ENCODE peak calls at places on chromosomes 7 and 10, in five cellular contexts. One of them, this sample, is unnamed.

GRCh38 chr10:93039721-93040120 is 20.9 kb upstream of the CYP26C1 start:
- DNase-seq in central memory CD4-positive, alpha-beta T cell: no peak
- DNase-seq in left ventricle myocardium inferior: no peak
- DNase-seq in germinal center: peak
- DNase-seq in stimulated activated CD4-positive, alpha-beta T cell treated with anti-CD3 and anti-CD28 coated beads, Interleukin-2, amount 100 ng/mL, for 24 hours: no peak
- DNase-seq in this sample: no peak

GRCh38 chr7:87231715-87232114 is 12.2 kb upstream of the TMEM243 start:
- DNase-seq in central memory CD4-positive, alpha-beta T cell: no peak
- DNase-seq in left ventricle myocardium inferior: no peak
- DNase-seq in germinal center: no peak
- DNase-seq in stimulated activated CD4-positive, alpha-beta T cell treated with anti-CD3 and anti-CD28 coated beads, Interleukin-2, amount 100 ng/mL, for 24 hours: no peak
- DNase-seq in this sample: no peak

GRCh38 chr10:112701528-112702295 is 248.3 kb upstream of the TCF7L2 start:
- DNase-seq in central memory CD4-positive, alpha-beta T cell: no peak
- DNase-seq in left ventricle myocardium inferior: no peak
- DNase-seq in germinal center: no peak
- DNase-seq in stimulated activated CD4-positive, alpha-beta T cell treated with anti-CD3 and anti-CD28 coated beads, Interleukin-2, amount 100 ng/mL, for 24 hours: no peak
- DNase-seq in this sample: no peak

GRCh38 chr10:62046522-62047239 is 145.2 kb downstream of the ARID5B start:
- DNase-seq in central memory CD4-positive, alpha-beta T cell: no peak
- DNase-seq in left ventricle myocardium inferior: no peak
- DNase-seq in germinal center: no peak
- DNase-seq in stimulated activated CD4-positive, alpha-beta T cell treated with anti-CD3 and anti-CD28 coated beads, Interleukin-2, amount 100 ng/mL, for 24 hours: peak
- DNase-seq in this sample: no peak

GRCh38 chr7:73573791-73574190 is 4.6 kb downstream of the TBL2 start:
- DNase-seq in central memory CD4-positive, alpha-beta T cell: no peak
- DNase-seq in left ventricle myocardium inferior: no peak
- DNase-seq in germinal center: no peak
- DNase-seq in stimulated activated CD4-positive, alpha-beta T cell treated with anti-CD3 and anti-CD28 coated beads, Interleukin-2, amount 100 ng/mL, for 24 hours: no peak
- DNase-seq in this sample: no peak

GRCh38 chr10:35462491-35462934 is 126.2 kb downstream of the CCNY start:
- DNase-seq in central memory CD4-positive, alpha-beta T cell: no peak
- DNase-seq in left ventricle myocardium inferior: no peak
- DNase-seq in germinal center: no peak
- DNase-seq in stimulated activated CD4-positive, alpha-beta T cell treated with anti-CD3 and anti-CD28 coated beads, Interleukin-2, amount 100 ng/mL, for 24 hours: no peak
- DNase-seq in this sample: no peak

GRCh38 chr7:104891949-104892348 is 122.1 kb upstream of the KMT2E start:
- DNase-seq in central memory CD4-positive, alpha-beta T cell: no peak
- DNase-seq in left ventricle myocardium inferior: no peak
- DNase-seq in germinal center: no peak
- DNase-seq in stimulated activated CD4-positive, alpha-beta T cell treated with anti-CD3 and anti-CD28 coated beads, Interleukin-2, amount 100 ng/mL, for 24 hours: no peak
- DNase-seq in this sample: no peak

GRCh38 chr7:25060487-25061055 is 64.5 kb downstream of the CYCS start:
- DNase-seq in central memory CD4-positive, alpha-beta T cell: no peak
- DNase-seq in left ventricle myocardium inferior: no peak
- DNase-seq in germinal center: no peak
- DNase-seq in stimulated activated CD4-positive, alpha-beta T cell treated with anti-CD3 and anti-CD28 coated beads, Interleukin-2, amount 100 ng/mL, for 24 hours: no peak
- DNase-seq in this sample: no peak

GRCh38 chr10:57716884-57717283 is 550.8 kb downstream of the IPMK start:
- DNase-seq in central memory CD4-positive, alpha-beta T cell: no peak
- DNase-seq in left ventricle myocardium inferior: no peak
- DNase-seq in germinal center: no peak
- DNase-seq in stimulated activated CD4-positive, alpha-beta T cell treated with anti-CD3 and anti-CD28 coated beads, Interleukin-2, amount 100 ng/mL, for 24 hours: no peak
- DNase-seq in this sample: no peak

GRCh38 chr10:122567056-122567660 is 6.6 kb downstream of the DMBT1 start:
- DNase-seq in central memory CD4-positive, alpha-beta T cell: no peak
- DNase-seq in left ventricle myocardium inferior: no peak
- DNase-seq in germinal center: peak
- DNase-seq in stimulated activated CD4-positive, alpha-beta T cell treated with anti-CD3 and anti-CD28 coated beads, Interleukin-2, amount 100 ng/mL, for 24 hours: peak
- DNase-seq in this sample: no peak

GRCh38 chr10:31645786-31646185 is 282.8 kb downstream of the ARHGAP12 start:
- DNase-seq in central memory CD4-positive, alpha-beta T cell: no peak
- DNase-seq in left ventricle myocardium inferior: no peak
- DNase-seq in germinal center: no peak
- DNase-seq in stimulated activated CD4-positive, alpha-beta T cell treated with anti-CD3 and anti-CD28 coated beads, Interleukin-2, amount 100 ng/mL, for 24 hours: no peak
- DNase-seq in this sample: no peak

GRCh38 chr7:152512711-152513110 is 76.9 kb upstream of the KMT2C start:
- DNase-seq in central memory CD4-positive, alpha-beta T cell: peak
- DNase-seq in left ventricle myocardium inferior: no peak
- DNase-seq in germinal center: no peak
- DNase-seq in stimulated activated CD4-positive, alpha-beta T cell treated with anti-CD3 and anti-CD28 coated beads, Interleukin-2, amount 100 ng/mL, for 24 hours: peak
- DNase-seq in this sample: peak

GRCh38 chr7:8190121-8190895 is 71.7 kb downstream of the ICA1 start:
- DNase-seq in central memory CD4-positive, alpha-beta T cell: peak
- DNase-seq in left ventricle myocardium inferior: no peak
- DNase-seq in germinal center: peak
- DNase-seq in stimulated activated CD4-positive, alpha-beta T cell treated with anti-CD3 and anti-CD28 coated beads, Interleukin-2, amount 100 ng/mL, for 24 hours: peak
- DNase-seq in this sample: peak

GRCh38 chr7:101218236-101219130 is 518 bp downstream of the ZNHIT1 start:
- DNase-seq in central memory CD4-positive, alpha-beta T cell: no peak
- DNase-seq in left ventricle myocardium inferior: no peak
- DNase-seq in germinal center: no peak
- DNase-seq in stimulated activated CD4-positive, alpha-beta T cell treated with anti-CD3 and anti-CD28 coated beads, Interleukin-2, amount 100 ng/mL, for 24 hours: no peak
- DNase-seq in this sample: no peak